ENCODE peak calls at places on chromosomes 7 and 10, in four cellular contexts. S is cardiac fibroblast, E is fibroblast of lung, K is GM12878. M is an unnamed sample.

GRCh38 chr10:4527281-4527960 is 298.6 kb upstream of the AKR1E2 start:
- DNase-seq in K (no peak), E (peak), S (peak), M (no peak)

GRCh38 chr7:114931656-114932011 is 9.7 kb downstream of the MDFIC start:
- DNase-seq in K (no peak), S (no peak), E (no peak), M (no peak)

GRCh38 chr7:4713183-4713784 is 31.2 kb downstream of the FOXK1 start:
- DNase-seq in E (peak), S (peak), K (no peak), M (no peak)

GRCh38 chr10:24944512-24945255 is 7.7 kb downstream of the PRTFDC1 start:
- DNase-seq in S (peak), E (peak), K (no peak), M (no peak)

GRCh38 chr10:116444527-116445142 is 17.0 kb downstream of the PNLIPRP3 start:
- DNase-seq in S (peak), K (peak), E (peak), M (no peak)

GRCh38 chr7:90574136-90574819 is 21.8 kb upstream of the CDK14 start:
- DNase-seq in E (peak), S (no peak), K (no peak), M (no peak)

GRCh38 chr7:111092406-111093160 is 1.7 kb downstream of the LRRN3 start:
- DNase-seq in K (no peak), S (no peak), E (no peak), M (no peak)

GRCh38 chr7:34330308-34330707 is 327.7 kb upstream of the NPSR1 start:
- DNase-seq in E (no peak), S (no peak), K (no peak), M (no peak)

GRCh38 chr7:130961128-130961601 is 227.2 kb upstream of the KLF14 start:
- DNase-seq in S (peak), E (peak), K (peak), M (no peak)